ENCODE peak calls at places on chromosomes 1 and 21, in ten cellular contexts. L is uterus, X is astrocyte of the spinal cord, G is heart left ventricle, U is mammary epithelial cell, H is WTC11, Q is fibroblast of lung, V is kidney epithelial cell, P is cardiac muscle cell, O is GM13977. C is an unnamed sample.

GRCh38 chr1:7609311-7609994 is 161.6 kb upstream of the VAMP3 start:
- DNase-seq in L (no peak), X (no peak), G (no peak), U (no peak), H (no peak), Q (no peak), V (no peak), P (no peak), O (no peak), C (no peak)

GRCh38 chr1:16396591-16396990 is 29.5 kb downstream of the SZRD1 start:
- DNase-seq in L (peak), X (peak), G (no peak), U (peak), H (no peak), Q (peak), V (peak), P (no peak), O (no peak), C (peak)

GRCh38 chr1:26161408-26162219 is 2.7 kb downstream of the FAM110D start:
- DNase-seq in L (no peak), X (peak), G (peak), U (peak), H (peak), Q (peak), V (no peak), P (peak), O (peak), C (no peak)

GRCh38 chr1:37667023-37667769 is 25.1 kb upstream of the CDCA8 start:
- DNase-seq in L (peak), X (no peak), G (no peak), U (no peak), H (no peak), Q (no peak), V (no peak), P (no peak), O (no peak), C (no peak)

GRCh38 chr1:59514061-59514909 is 217.4 kb downstream of the FGGY start:
- DNase-seq in L (no peak), X (no peak), G (no peak), U (no peak), H (no peak), Q (no peak), V (no peak), P (no peak), O (no peak), C (no peak)

GRCh38 chr1:190277116-190277515 is 200.5 kb downstream of the BRINP3 start:
- DNase-seq in L (no peak), X (no peak), G (no peak), U (no peak), H (no peak), Q (no peak), V (no peak), P (peak), O (no peak), C (no peak)

GRCh38 chr1:208868554-208868953 is 624.4 kb upstream of the PLXNA2 start:
- DNase-seq in L (no peak), X (peak), G (no peak), U (no peak), H (no peak), Q (no peak), V (no peak), P (no peak), O (no peak), C (no peak)

GRCh38 chr1:41658444-41659158 is 174.1 kb upstream of the EDN2 start:
- DNase-seq in L (no peak), X (no peak), G (no peak), U (no peak), H (no peak), Q (no peak), V (no peak), P (peak), O (no peak), C (no peak)

GRCh38 chr1:84069236-84069845 is 70.4 kb upstream of the TTLL7 start:
- DNase-seq in L (no peak), X (peak), G (no peak), U (no peak), H (no peak), Q (peak), V (no peak), P (no peak), O (no peak), C (no peak)

GRCh38 chr1:40162791-40163441 is 1.7 kb downstream of the RLF start:
- DNase-seq in L (no peak), X (no peak), G (no peak), U (peak), H (no peak), Q (no peak), V (no peak), P (no peak), O (peak), C (no peak)

GRCh38 chr1:9231648-9232332 is 2.8 kb upstream of the H6PD start:
- DNase-seq in L (no peak), X (peak), G (no peak), U (peak), H (no peak), Q (no peak), V (no peak), P (no peak), O (no peak), C (no peak)

GRCh38 chr1:77489910-77490309 is 192.5 kb downstream of the ZZZ3 start:
- DNase-seq in L (no peak), X (peak), G (no peak), U (no peak), H (no peak), Q (peak), V (no peak), P (no peak), O (no peak), C (no peak)

GRCh38 chr1:24849653-24850295 is 80.3 kb downstream of the RUNX3 start:
- DNase-seq in L (no peak), X (no peak), G (no peak), U (no peak), H (no peak), Q (peak), V (no peak), P (peak), O (no peak), C (no peak)

GRCh38 chr1:54245501-54245900 is 45.5 kb downstream of the MRPL37 start:
- DNase-seq in L (no peak), X (peak), G (no peak), U (no peak), H (no peak), Q (no peak), V (no peak), P (no peak), O (no peak), C (no peak)

GRCh38 chr1:248842781-248843331 is 4.8 kb downstream of the ZNF672 start:
- DNase-seq in L (no peak), X (no peak), G (no peak), U (peak), H (no peak), Q (no peak), V (no peak), P (no peak), O (no peak), C (no peak)

GRCh38 chr1:187001198-187001904 is 172.6 kb downstream of the PLA2G4A start:
- DNase-seq in L (no peak), X (peak), G (no peak), U (peak), H (no peak), Q (peak), V (peak), P (no peak), O (no peak), C (no peak)

GRCh38 chr1:48870596-48870995 is 93.9 kb upstream of the BEND5 start:
- DNase-seq in L (no peak), X (no peak), G (no peak), U (no peak), H (peak), Q (no peak), V (no peak), P (peak), O (no peak), C (no peak)

GRCh38 chr1:11592752-11593151 is 61.5 kb downstream of the FBXO2 start:
- DNase-seq in L (no peak), X (no peak), G (no peak), U (no peak), H (no peak), Q (no peak), V (no peak), P (no peak), O (no peak), C (no peak)

GRCh38 chr1:44810101-44810761 is 1.9 kb downstream of the BTBD19 start:
- DNase-seq in L (no peak), X (peak), G (no peak), U (no peak), H (no peak), Q (no peak), V (no peak), P (no peak), O (no peak), C (peak)

GRCh38 chr1:222064388-222065201 is 322.7 kb upstream of the DUSP10 start:
- DNase-seq in L (no peak), X (peak), G (no peak), U (peak), H (no peak), Q (peak), V (no peak), P (no peak), O (no peak), C (no peak)

GRCh38 chr21:45876381-45877159 is 105.0 kb upstream of the COL6A1 start:
- DNase-seq in L (peak), X (no peak), G (no peak), U (no peak), H (no peak), Q (peak), V (no peak), P (peak), O (no peak), C (no peak)

GRCh38 chr1:157113116-157113515 is 13.5 kb upstream of the ETV3L start:
- DNase-seq in L (no peak), X (no peak), G (no peak), U (no peak), H (no peak), Q (no peak), V (no peak), P (no peak), O (peak), C (no peak)

GRCh38 chr1:183205196-183205781 is 19.2 kb downstream of the LAMC2 start:
- DNase-seq in L (no peak), X (no peak), G (no peak), U (no peak), H (no peak), Q (peak), V (no peak), P (no peak), O (no peak), C (no peak)

GRCh38 chr1:201228011-201228983 is 37.7 kb downstream of the IGFN1 start:
- DNase-seq in L (no peak), X (no peak), G (no peak), U (no peak), H (no peak), Q (no peak), V (no peak), P (no peak), O (peak), C (no peak)

GRCh38 chr1:156641761-156642264 is at the start of gene BCAN:
- DNase-seq in L (peak), X (no peak), G (peak), U (no peak), H (peak), Q (peak), V (no peak), P (peak), O (peak), C (no peak)

GRCh38 chr1:88741413-88741812 is 57.3 kb downstream of the PKN2 start:
- DNase-seq in L (no peak), X (peak), G (no peak), U (peak), H (no peak), Q (peak), V (no peak), P (no peak), O (no peak), C (no peak)

GRCh38 chr1:29649375-29650040 is 413.2 kb downstream of the PTPRU start:
- DNase-seq in L (no peak), X (no peak), G (no peak), U (peak), H (no peak), Q (no peak), V (no peak), P (no peak), O (no peak), C (no peak)

GRCh38 chr1:89836997-89837909 is 16.4 kb downstream of the LRRC8D start:
- DNase-seq in L (no peak), X (peak), G (no peak), U (no peak), H (no peak), Q (no peak), V (no peak), P (no peak), O (no peak), C (no peak)

GRCh38 chr1:151562661-151563060 is 22.6 kb downstream of the TUFT1 start:
- DNase-seq in L (no peak), X (no peak), G (no peak), U (no peak), H (no peak), Q (no peak), V (no peak), P (no peak), O (no peak), C (no peak)

GRCh38 chr1:6316240-6317100 is 55.6 kb upstream of the GPR153 start:
- DNase-seq in L (peak), X (no peak), G (no peak), U (no peak), H (no peak), Q (no peak), V (no peak), P (no peak), O (no peak), C (no peak)

GRCh38 chr1:212566522-212567479 is 41.8 kb upstream of the ATF3 start:
- DNase-seq in L (peak), X (peak), G (peak), U (peak), H (no peak), Q (peak), V (peak), P (no peak), O (peak), C (no peak)

GRCh38 chr1:45929257-45929687 is 125.9 kb downstream of the MAST2 start:
- DNase-seq in L (no peak), X (peak), G (no peak), U (peak), H (peak), Q (peak), V (peak), P (peak), O (no peak), C (no peak)

GRCh38 chr1:9426291-9426711 is 113.0 kb upstream of the SLC25A33 start:
- DNase-seq in L (no peak), X (no peak), G (no peak), U (no peak), H (no peak), Q (no peak), V (no peak), P (no peak), O (peak), C (no peak)

GRCh38 chr1:165344736-165345135 is 11.8 kb downstream of the LMX1A start:
- DNase-seq in L (no peak), X (no peak), G (no peak), U (no peak), H (no peak), Q (no peak), V (no peak), P (no peak), O (no peak), C (no peak)

GRCh38 chr1:165342588-165342987 is 13.9 kb downstream of the LMX1A start:
- DNase-seq in L (no peak), X (no peak), G (no peak), U (peak), H (no peak), Q (no peak), V (no peak), P (no peak), O (no peak), C (no peak)

GRCh38 chr1:165345502-165345901 is 11.0 kb downstream of the LMX1A start:
- DNase-seq in L (no peak), X (no peak), G (no peak), U (no peak), H (no peak), Q (no peak), V (no peak), P (no peak), O (no peak), C (no peak)

DNA sequence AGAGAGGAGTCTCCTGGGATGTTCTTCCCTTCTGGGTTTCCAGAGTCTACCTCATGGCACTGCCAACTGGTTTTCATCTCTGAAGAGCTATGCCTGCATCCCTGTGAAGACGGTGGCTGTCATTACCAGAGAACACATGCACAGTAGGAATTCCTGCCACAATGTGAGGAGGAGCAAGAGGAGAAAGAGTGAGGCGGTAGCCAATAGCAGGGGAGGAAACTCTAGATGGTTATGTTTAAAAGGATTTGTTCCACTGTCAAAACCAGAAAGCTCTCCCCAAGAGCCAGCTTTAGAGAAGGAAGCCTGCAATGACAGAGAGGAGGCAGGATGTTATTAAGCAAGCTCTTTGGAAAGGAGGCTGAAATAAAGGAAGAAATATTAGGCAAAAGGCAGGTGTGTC is 12.3 kb downstream of the LMX1A start:
- DNase-seq in L (no peak), X (no peak), G (no peak), U (no peak), H (no peak), Q (no peak), V (no peak), P (no peak), O (no peak), C (no peak)
- TF ChIP-seq CTCF in L (no peak), X (no peak), G (no peak), U (no peak), H (no peak), Q (no peak), V (no peak), P (no peak), O (no peak), C (no peak)

DNA sequence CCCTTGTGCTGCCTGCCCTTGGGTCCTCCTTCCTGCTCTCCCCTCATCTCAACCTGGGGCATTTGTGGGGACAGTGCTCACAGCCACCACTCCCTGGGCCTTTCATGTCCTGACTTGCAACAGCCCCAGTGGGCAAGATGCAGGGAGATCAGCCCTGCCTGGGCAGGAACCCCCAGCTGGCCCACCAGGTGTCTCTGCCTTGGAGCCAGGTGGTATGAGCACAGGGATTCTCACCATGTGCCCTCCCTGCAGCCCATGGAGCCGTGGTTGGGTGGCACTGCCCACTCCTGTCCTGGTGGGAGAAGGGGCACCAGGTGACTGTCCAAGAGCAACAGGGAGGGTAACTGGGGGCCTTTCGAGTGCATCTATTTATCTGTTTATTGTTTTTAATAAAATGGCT is 100.4 kb downstream of the AJAP1 start:
- DNase-seq in L (no peak), X (no peak), G (no peak), U (no peak), H (no peak), Q (no peak), V (no peak), P (no peak), O (no peak), C (no peak)
- TF ChIP-seq CTCF in L (no peak), X (no peak), G (no peak), U (no peak), H (no peak), Q (no peak), V (no peak), P (no peak), O (no peak), C (no peak)

GRCh38 chr1:50369830-50370229 is 53.4 kb downstream of the DMRTA2 start:
- DNase-seq in L (no peak), X (no peak), G (no peak), U (peak), H (peak), Q (no peak), V (no peak), P (no peak), O (no peak), C (no peak)
- TF ChIP-seq CTCF in L (no peak), X (peak), G (no peak), U (peak), H (no peak), Q (no peak), V (no peak), P (peak), O (peak), C (peak)

GRCh38 chr1:117606608-117607261 is 887 bp downstream of the TENT5C start:
- DNase-seq in L (peak), X (peak), G (peak), U (peak), H (peak), Q (peak), V (no peak), P (peak), O (no peak), C (no peak)

GRCh38 chr1:117607471-117607870 is 1.6 kb downstream of the TENT5C start:
- DNase-seq in L (peak), X (no peak), G (no peak), U (peak), H (peak), Q (no peak), V (no peak), P (no peak), O (no peak), C (no peak)

GRCh38 chr1:117605164-117605810 is 561 bp upstream of the TENT5C start:
- DNase-seq in L (no peak), X (peak), G (peak), U (no peak), H (peak), Q (no peak), V (no peak), P (peak), O (peak), C (no peak)

GRCh38 chr1:117608213-117608612 is 2.4 kb downstream of the TENT5C start:
- DNase-seq in L (no peak), X (no peak), G (no peak), U (no peak), H (no peak), Q (no peak), V (no peak), P (no peak), O (no peak), C (no peak)

GRCh38 chr1:117605811-117606607 is at the start of gene TENT5C:
- DNase-seq in L (peak), X (peak), G (peak), U (peak), H (peak), Q (peak), V (peak), P (peak), O (peak), C (peak)
- TF ChIP-seq CTCF in L (no peak), X (no peak), G (no peak), U (no peak), H (no peak), Q (no peak), V (no peak), P (no peak), O (no peak), C (no peak)